ENCODE peak calls at places on chromosomes 7 and 10, in four cellular contexts. One of them, this sample, is unnamed.

GRCh38 chr10:43114743-43115611 is 23.3 kb upstream of the CSGALNACT2 start:
- DNase-seq in IMR-90: no peak
- DNase-seq in stomach: no peak
- DNase-seq in A549: no peak
- DNase-seq in this sample: no peak

GRCh38 chr7:29557954-29558353 is 5.7 kb upstream of the PRR15 start:
- DNase-seq in stomach: no peak
- DNase-seq in A549: peak
- DNase-seq in IMR-90: no peak
- DNase-seq in this sample: no peak

GRCh38 chr10:73877533-73878160 is 3.3 kb upstream of the CAMK2G start:
- DNase-seq in A549: no peak
- DNase-seq in IMR-90: no peak
- DNase-seq in stomach: no peak
- DNase-seq in this sample: no peak

GRCh38 chr10:5840314-5841307 is 27.4 kb upstream of the GDI2 start:
- DNase-seq in IMR-90: no peak
- DNase-seq in stomach: no peak
- DNase-seq in A549: no peak
- DNase-seq in this sample: peak

GRCh38 chr10:8056378-8056777 is 1.9 kb downstream of the GATA3 start:
- DNase-seq in IMR-90: no peak
- DNase-seq in stomach: no peak
- DNase-seq in A549: no peak
- DNase-seq in this sample: no peak

GRCh38 chr7:152989889-152990380 is 230.4 kb downstream of the ACTR3B start:
- DNase-seq in A549: no peak
- DNase-seq in IMR-90: peak
- DNase-seq in stomach: no peak
- DNase-seq in this sample: no peak

GRCh38 chr7:107118109-107118900 is 50.5 kb upstream of the HBP1 start:
- DNase-seq in IMR-90: peak
- DNase-seq in stomach: no peak
- DNase-seq in A549: no peak
- DNase-seq in this sample: peak

GRCh38 chr7:33964417-33965115 is 59.2 kb downstream of the BMPER start:
- DNase-seq in IMR-90: no peak
- DNase-seq in A549: no peak
- DNase-seq in stomach: no peak
- DNase-seq in this sample: peak

GRCh38 chr10:58475322-58476277 is 37.1 kb upstream of the BICC1 start:
- DNase-seq in A549: no peak
- DNase-seq in stomach: no peak
- DNase-seq in IMR-90: peak
- DNase-seq in this sample: no peak

GRCh38 chr10:124001391-124002260 is 91.8 kb downstream of the CHST15 start:
- DNase-seq in stomach: peak
- DNase-seq in IMR-90: no peak
- DNase-seq in A549: no peak
- DNase-seq in this sample: no peak

GRCh38 chr7:137454169-137455166 is 110.9 kb upstream of the PTN start:
- DNase-seq in IMR-90: peak
- DNase-seq in stomach: no peak
- DNase-seq in A549: peak
- DNase-seq in this sample: peak

GRCh38 chr7:129494041-129494440 is 8.3 kb upstream of the SMKR1 start:
- DNase-seq in IMR-90: peak
- DNase-seq in stomach: no peak
- DNase-seq in A549: no peak
- DNase-seq in this sample: no peak

GRCh38 chr10:133143200-133143533 is 16.9 kb upstream of the KNDC1 start:
- DNase-seq in stomach: no peak
- DNase-seq in A549: no peak
- DNase-seq in IMR-90: no peak
- DNase-seq in this sample: no peak

GRCh38 chr10:71920540-71921318 is 43.5 kb upstream of the CHST3 start:
- DNase-seq in IMR-90: no peak
- DNase-seq in stomach: no peak
- DNase-seq in A549: peak
- DNase-seq in this sample: no peak

GRCh38 chr10:129464251-129464650 is 2.8 kb upstream of the MGMT start:
- DNase-seq in IMR-90: no peak
- DNase-seq in stomach: no peak
- DNase-seq in A549: no peak
- DNase-seq in this sample: no peak

GRCh38 chr7:91266067-91266930 is 2.1 kb downstream of the FZD1 start:
- DNase-seq in IMR-90: peak
- DNase-seq in stomach: no peak
- DNase-seq in A549: no peak
- DNase-seq in this sample: no peak

DNA sequence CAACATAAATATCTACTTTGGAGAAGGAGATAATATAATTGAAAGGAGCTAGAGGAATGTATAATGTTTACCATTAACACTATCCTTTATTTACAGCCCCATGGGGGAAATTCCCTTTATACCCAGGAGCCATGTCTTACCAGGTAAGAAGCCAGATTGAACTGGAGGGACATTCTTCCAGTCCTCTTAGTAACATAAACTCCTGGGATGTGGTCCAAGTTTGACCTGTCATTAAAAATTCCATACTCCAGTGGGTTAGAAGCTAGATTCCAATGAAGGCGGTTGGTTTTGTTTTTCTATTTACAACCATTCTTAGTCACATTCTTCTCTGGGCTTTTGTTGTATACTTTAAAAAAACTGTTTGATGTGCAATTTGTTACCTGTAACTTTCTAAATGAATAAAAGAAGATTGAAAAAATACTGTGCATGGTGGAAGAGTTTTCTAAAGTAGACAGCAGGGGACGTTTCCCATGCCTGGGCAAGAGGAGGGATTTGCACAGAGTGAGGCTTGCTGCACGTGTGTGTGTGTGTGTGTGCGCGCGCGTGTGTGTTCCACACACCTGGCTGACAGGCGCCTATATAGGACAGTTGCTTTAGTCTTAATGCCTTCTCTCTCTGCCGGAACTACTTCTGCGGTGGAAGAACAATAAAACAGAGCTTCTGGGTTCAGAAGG is 2.0 kb downstream of the PLCE1 start:
- DNase-seq in stomach: no peak
- DNase-seq in IMR-90: peak
- DNase-seq in A549: no peak
- DNase-seq in this sample: no peak
- TF ChIP-seq POLR2A in stomach: no peak
- TF ChIP-seq POLR2A in IMR-90: no peak
- TF ChIP-seq POLR2A in A549: no peak
- TF ChIP-seq POLR2A in this sample: no peak

DNA sequence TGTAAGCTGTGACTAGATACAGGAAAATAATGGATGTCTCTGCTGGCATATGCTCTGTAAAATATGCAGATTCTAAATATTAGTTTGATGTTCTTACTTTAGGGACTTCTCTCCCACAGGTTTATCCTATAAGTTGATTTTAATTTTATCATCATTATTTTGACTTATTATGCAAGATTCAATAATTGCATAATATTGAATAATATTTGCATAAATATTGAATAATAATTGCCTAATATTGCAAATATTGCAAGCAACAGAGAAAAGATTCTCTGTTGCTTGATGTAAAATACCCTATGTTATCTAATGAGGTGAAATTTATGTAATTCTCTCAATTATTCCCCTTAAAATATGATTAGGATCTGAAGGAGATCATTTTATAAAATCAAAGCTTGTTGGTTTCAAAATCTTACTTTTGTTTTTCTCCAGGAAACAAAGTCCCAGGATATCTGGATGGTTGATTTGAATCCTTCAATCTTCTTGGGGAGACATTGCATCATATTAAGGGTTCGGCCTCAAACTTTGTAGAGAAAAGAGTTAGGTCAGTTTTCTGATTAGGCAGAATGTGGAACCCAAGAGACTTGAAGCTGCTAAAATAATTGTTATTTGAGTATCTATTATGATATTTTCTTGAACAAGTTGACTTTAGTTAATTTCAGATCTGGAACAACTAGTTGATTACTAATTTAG is 92.8 kb upstream of the MTPN start:
- DNase-seq in IMR-90: no peak
- DNase-seq in A549: no peak
- DNase-seq in stomach: no peak
- DNase-seq in this sample: no peak
- TF ChIP-seq POLR2A in IMR-90: no peak
- TF ChIP-seq POLR2A in A549: no peak
- TF ChIP-seq POLR2A in stomach: no peak
- TF ChIP-seq POLR2A in this sample: no peak

DNA sequence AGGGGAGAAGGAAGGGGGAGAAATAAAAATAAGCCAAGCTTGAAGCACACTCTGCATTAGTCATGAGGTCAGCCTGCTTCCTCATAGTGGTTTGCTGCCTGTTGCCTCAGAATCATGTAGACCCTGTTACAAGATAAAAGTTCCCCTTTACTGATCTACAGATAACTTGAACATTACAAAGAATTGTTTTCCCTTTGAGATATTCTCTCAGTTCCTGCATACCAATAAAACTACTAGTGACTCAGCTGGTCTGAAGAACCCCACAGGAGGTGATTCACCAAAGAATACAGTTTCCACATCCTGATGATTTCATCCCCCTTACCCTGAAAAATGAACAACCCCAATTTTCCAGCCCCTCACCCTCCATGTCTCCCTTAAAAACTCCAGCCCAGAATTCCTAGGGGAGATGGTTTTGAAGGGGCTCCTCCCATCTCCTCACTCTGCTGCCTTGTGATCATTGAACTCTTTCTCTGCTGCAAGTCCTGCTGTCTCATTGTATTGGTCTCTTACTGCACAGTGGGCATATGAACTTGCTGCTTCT is 31.5 kb upstream of the NRP1 start:
- DNase-seq in IMR-90: peak
- DNase-seq in A549: peak
- DNase-seq in stomach: no peak
- DNase-seq in this sample: no peak
- TF ChIP-seq POLR2A in IMR-90: no peak
- TF ChIP-seq POLR2A in A549: no peak
- TF ChIP-seq POLR2A in stomach: no peak
- TF ChIP-seq POLR2A in this sample: no peak

DNA sequence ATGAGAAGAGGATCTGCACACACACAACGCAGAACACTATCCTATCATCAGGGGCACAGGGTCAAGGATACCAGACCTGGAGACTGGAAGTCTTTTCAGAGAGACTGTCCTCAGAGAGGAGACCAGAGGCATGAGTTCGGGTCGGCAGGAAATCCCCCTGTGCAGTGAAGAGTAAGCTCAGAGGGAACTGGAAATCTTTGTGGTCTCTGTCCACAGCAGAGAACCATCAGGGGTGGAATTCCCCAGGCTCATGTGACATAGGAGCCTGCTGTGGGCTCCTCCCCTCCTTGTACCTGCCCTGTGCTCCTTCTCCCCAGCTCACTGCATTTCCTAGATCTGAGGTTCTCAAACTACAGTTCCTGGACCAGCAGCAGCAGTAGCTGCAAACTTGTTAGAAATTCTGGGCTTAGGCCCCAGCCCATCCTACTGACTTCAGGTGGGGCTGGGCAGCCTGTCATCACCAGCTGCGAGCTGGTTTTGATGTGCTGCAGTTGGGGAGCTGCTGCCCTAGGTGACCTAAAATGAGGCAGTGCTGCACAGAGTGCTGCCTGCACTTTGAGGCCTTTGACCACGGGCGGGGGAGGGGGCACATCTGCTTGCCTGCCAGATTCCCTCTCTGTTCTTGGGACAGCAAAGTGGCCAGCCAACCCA is 2.4 kb downstream of the ZMIZ2 start:
- DNase-seq in A549: no peak
- DNase-seq in IMR-90: peak
- DNase-seq in stomach: no peak
- DNase-seq in this sample: no peak
- TF ChIP-seq POLR2A in A549: no peak
- TF ChIP-seq POLR2A in IMR-90: no peak
- TF ChIP-seq POLR2A in stomach: no peak
- TF ChIP-seq POLR2A in this sample: no peak

GRCh38 chr10:69014171-69014570 is 25.6 kb downstream of the KIFBP start:
- DNase-seq in A549: no peak
- DNase-seq in IMR-90: peak
- DNase-seq in stomach: no peak
- DNase-seq in this sample: no peak
- TF ChIP-seq POLR2A in A549: no peak
- TF ChIP-seq POLR2A in IMR-90: no peak
- TF ChIP-seq POLR2A in stomach: no peak
- TF ChIP-seq POLR2A in this sample: no peak

GRCh38 chr7:100446040-100446439 is 9.7 kb upstream of the PPP1R35 start:
- DNase-seq in A549: no peak
- DNase-seq in stomach: no peak
- DNase-seq in IMR-90: peak
- DNase-seq in this sample: no peak

GRCh38 chr7:100443096-100443840 is 7.0 kb upstream of the PPP1R35 start:
- DNase-seq in stomach: no peak
- DNase-seq in IMR-90: no peak
- DNase-seq in A549: no peak
- DNase-seq in this sample: no peak

GRCh38 chr7:100449190-100449795 is 13.0 kb upstream of the PPP1R35 start:
- DNase-seq in stomach: no peak
- DNase-seq in IMR-90: no peak
- DNase-seq in A549: no peak
- DNase-seq in this sample: no peak

GRCh38 chr7:100441641-100442535 is 5.6 kb upstream of the PPP1R35 start:
- DNase-seq in IMR-90: no peak
- DNase-seq in A549: no peak
- DNase-seq in stomach: no peak
- DNase-seq in this sample: no peak

GRCh38 chr7:100444311-100445278 is 8.3 kb upstream of the PPP1R35 start:
- DNase-seq in A549: peak
- DNase-seq in stomach: no peak
- DNase-seq in IMR-90: peak
- DNase-seq in this sample: no peak
- TF ChIP-seq POLR2A in A549: no peak
- TF ChIP-seq POLR2A in stomach: no peak
- TF ChIP-seq POLR2A in IMR-90: no peak
- TF ChIP-seq POLR2A in this sample: no peak

GRCh38 chr10:102399217-102400021 is 3.9 kb downstream of the NFKB2 start:
- DNase-seq in A549: peak
- DNase-seq in IMR-90: peak
- DNase-seq in stomach: peak
- DNase-seq in this sample: peak
- TF ChIP-seq POLR2A in A549: peak
- TF ChIP-seq POLR2A in IMR-90: no peak
- TF ChIP-seq POLR2A in stomach: no peak
- TF ChIP-seq POLR2A in this sample: no peak

GRCh38 chr10:32263300-32263699 is 83.7 kb downstream of the EPC1 start:
- DNase-seq in A549: no peak
- DNase-seq in IMR-90: no peak
- DNase-seq in stomach: no peak
- DNase-seq in this sample: no peak

GRCh38 chr10:32269343-32270100 is 77.4 kb downstream of the EPC1 start:
- DNase-seq in IMR-90: no peak
- DNase-seq in A549: no peak
- DNase-seq in stomach: no peak
- DNase-seq in this sample: no peak

GRCh38 chr10:32266979-32267378 is 80.0 kb downstream of the EPC1 start:
- DNase-seq in IMR-90: no peak
- DNase-seq in stomach: no peak
- DNase-seq in A549: no peak
- DNase-seq in this sample: no peak

GRCh38 chr10:32265756-32266155 is 81.2 kb downstream of the EPC1 start:
- DNase-seq in IMR-90: no peak
- DNase-seq in A549: no peak
- DNase-seq in stomach: no peak
- DNase-seq in this sample: no peak

GRCh38 chr10:32266566-32266965 is 80.4 kb downstream of the EPC1 start:
- DNase-seq in IMR-90: no peak
- DNase-seq in stomach: no peak
- DNase-seq in A549: no peak
- DNase-seq in this sample: no peak
- TF ChIP-seq POLR2A in IMR-90: no peak
- TF ChIP-seq POLR2A in stomach: no peak
- TF ChIP-seq POLR2A in A549: no peak
- TF ChIP-seq POLR2A in this sample: no peak

This sample was measured in testis.